ENCODE peak calls at places on chromosomes 7 and 10, in eight cellular contexts. One of them, this sample, is unnamed.

GRCh38 chr10:63206997-63207952 is 74.1 kb downstream of the NRBF2 start:
- DNase-seq in GM12892: no peak
- DNase-seq in NB4: no peak
- DNase-seq in transverse colon: no peak
- DNase-seq in A549: no peak
- DNase-seq in endothelial cell of umbilical vein: peak
- DNase-seq in uterus: peak
- DNase-seq in IMR-90: peak
- DNase-seq in this sample: no peak

GRCh38 chr10:122530177-122530576 is 30.4 kb upstream of the DMBT1 start:
- DNase-seq in GM12892: no peak
- DNase-seq in NB4: no peak
- DNase-seq in transverse colon: no peak
- DNase-seq in A549: no peak
- DNase-seq in endothelial cell of umbilical vein: peak
- DNase-seq in uterus: peak
- DNase-seq in IMR-90: no peak
- DNase-seq in this sample: no peak

GRCh38 chr7:23369695-23370404 is 70.7 kb downstream of the MALSU1 start:
- DNase-seq in GM12892: no peak
- DNase-seq in NB4: no peak
- DNase-seq in transverse colon: no peak
- DNase-seq in A549: no peak
- DNase-seq in endothelial cell of umbilical vein: no peak
- DNase-seq in uterus: no peak
- DNase-seq in IMR-90: no peak
- DNase-seq in this sample: no peak

GRCh38 chr7:100053201-100053600 is 3.6 kb downstream of the ZSCAN21 start:
- DNase-seq in GM12892: peak
- DNase-seq in NB4: peak
- DNase-seq in transverse colon: peak
- DNase-seq in A549: peak
- DNase-seq in endothelial cell of umbilical vein: peak
- DNase-seq in uterus: no peak
- DNase-seq in IMR-90: peak
- DNase-seq in this sample: peak

GRCh38 chr10:12505683-12506082 is 156.3 kb downstream of the CAMK1D start:
- DNase-seq in GM12892: no peak
- DNase-seq in NB4: no peak
- DNase-seq in transverse colon: no peak
- DNase-seq in A549: no peak
- DNase-seq in endothelial cell of umbilical vein: no peak
- DNase-seq in uterus: no peak
- DNase-seq in IMR-90: no peak
- DNase-seq in this sample: no peak

GRCh38 chr7:131898418-131898817 is 342.0 kb upstream of the PODXL start:
- DNase-seq in GM12892: no peak
- DNase-seq in NB4: peak
- DNase-seq in transverse colon: no peak
- DNase-seq in A549: no peak
- DNase-seq in endothelial cell of umbilical vein: no peak
- DNase-seq in uterus: no peak
- DNase-seq in IMR-90: no peak
- DNase-seq in this sample: no peak

GRCh38 chr10:124693801-124694416 is 50.3 kb downstream of the FAM53B start:
- DNase-seq in GM12892: no peak
- DNase-seq in NB4: no peak
- DNase-seq in transverse colon: no peak
- DNase-seq in A549: no peak
- DNase-seq in endothelial cell of umbilical vein: no peak
- DNase-seq in uterus: no peak
- DNase-seq in IMR-90: no peak
- DNase-seq in this sample: no peak

GRCh38 chr7:129845972-129846327 is 106.8 kb downstream of the UBE2H start:
- DNase-seq in GM12892: no peak
- DNase-seq in NB4: peak
- DNase-seq in transverse colon: no peak
- DNase-seq in A549: no peak
- DNase-seq in endothelial cell of umbilical vein: peak
- DNase-seq in uterus: no peak
- DNase-seq in IMR-90: peak
- DNase-seq in this sample: no peak

GRCh38 chr10:44949127-44949802 is 10.3 kb upstream of the RASSF4 start:
- DNase-seq in GM12892: no peak
- DNase-seq in NB4: no peak
- DNase-seq in transverse colon: no peak
- DNase-seq in A549: no peak
- DNase-seq in endothelial cell of umbilical vein: no peak
- DNase-seq in uterus: no peak
- DNase-seq in IMR-90: no peak
- DNase-seq in this sample: no peak

GRCh38 chr10:90484518-90484917 is 373.3 kb downstream of the HTR7 start:
- DNase-seq in GM12892: no peak
- DNase-seq in NB4: peak
- DNase-seq in transverse colon: no peak
- DNase-seq in A549: no peak
- DNase-seq in endothelial cell of umbilical vein: no peak
- DNase-seq in uterus: no peak
- DNase-seq in IMR-90: no peak
- DNase-seq in this sample: no peak

GRCh38 chr10:128511284-128511683 is 385.1 kb upstream of the MKI67 start:
- DNase-seq in GM12892: no peak
- DNase-seq in NB4: no peak
- DNase-seq in transverse colon: no peak
- DNase-seq in A549: no peak
- DNase-seq in endothelial cell of umbilical vein: no peak
- DNase-seq in uterus: no peak
- DNase-seq in IMR-90: no peak
- DNase-seq in this sample: no peak

DNA sequence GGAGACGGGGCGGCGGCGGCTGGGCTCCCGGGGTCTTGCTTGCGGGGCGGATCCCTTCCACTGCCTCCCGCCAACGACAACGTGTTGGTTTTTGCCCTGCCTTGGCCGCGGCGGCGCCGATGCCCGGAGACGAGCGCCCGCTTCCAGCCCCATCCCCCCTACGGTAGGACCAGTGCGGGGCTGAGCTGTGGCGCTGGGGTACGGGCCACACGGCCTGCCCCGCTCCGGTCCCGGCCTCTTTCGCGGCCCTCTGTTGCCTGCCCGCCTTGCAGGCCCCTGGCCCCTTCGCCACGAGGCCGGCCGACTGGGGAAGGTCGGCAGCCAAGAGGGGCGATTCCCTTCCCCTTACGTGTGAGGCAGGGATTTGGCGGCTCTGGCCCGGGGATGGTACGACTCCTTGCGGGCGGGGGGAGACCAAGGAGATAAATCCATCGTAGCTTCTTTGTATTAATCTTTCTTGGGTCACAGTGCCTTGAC is 488 bp downstream of the EIF4H start:
- DNase-seq in GM12892: peak
- DNase-seq in NB4: peak
- DNase-seq in transverse colon: peak
- DNase-seq in A549: peak
- DNase-seq in endothelial cell of umbilical vein: peak
- DNase-seq in uterus: peak
- DNase-seq in IMR-90: peak
- DNase-seq in this sample: peak
- TF ChIP-seq POLR2A in GM12892: no peak
- TF ChIP-seq POLR2A in NB4: no peak
- TF ChIP-seq POLR2A in transverse colon: no peak
- TF ChIP-seq POLR2A in A549: no peak
- TF ChIP-seq POLR2A in endothelial cell of umbilical vein: no peak
- TF ChIP-seq POLR2A in uterus: no peak
- TF ChIP-seq POLR2A in IMR-90: peak
- TF ChIP-seq POLR2A in this sample: no peak

GRCh38 chr10:4916086-4916716 is 47.0 kb upstream of the AKR1C1 start:
- DNase-seq in GM12892: no peak
- DNase-seq in NB4: no peak
- DNase-seq in transverse colon: no peak
- DNase-seq in A549: no peak
- DNase-seq in endothelial cell of umbilical vein: no peak
- DNase-seq in uterus: no peak
- DNase-seq in IMR-90: no peak
- DNase-seq in this sample: no peak
- TF ChIP-seq POLR2A in GM12892: no peak
- TF ChIP-seq POLR2A in NB4: no peak
- TF ChIP-seq POLR2A in transverse colon: no peak
- TF ChIP-seq POLR2A in A549: no peak
- TF ChIP-seq POLR2A in endothelial cell of umbilical vein: no peak
- TF ChIP-seq POLR2A in uterus: no peak
- TF ChIP-seq POLR2A in IMR-90: no peak
- TF ChIP-seq POLR2A in this sample: no peak

GRCh38 chr7:24978837-24979469 is 1.0 kb downstream of the OSBPL3 start:
- DNase-seq in GM12892: no peak
- DNase-seq in NB4: no peak
- DNase-seq in transverse colon: peak
- DNase-seq in A549: no peak
- DNase-seq in endothelial cell of umbilical vein: no peak
- DNase-seq in uterus: no peak
- DNase-seq in IMR-90: no peak
- DNase-seq in this sample: no peak

GRCh38 chr7:24981544-24981951 is 1.6 kb upstream of the OSBPL3 start:
- DNase-seq in GM12892: no peak
- DNase-seq in NB4: peak
- DNase-seq in transverse colon: peak
- DNase-seq in A549: peak
- DNase-seq in endothelial cell of umbilical vein: peak
- DNase-seq in uterus: peak
- DNase-seq in IMR-90: peak
- DNase-seq in this sample: peak

GRCh38 chr7:24979470-24979862 is 512 bp downstream of the OSBPL3 start:
- DNase-seq in GM12892: peak
- DNase-seq in NB4: peak
- DNase-seq in transverse colon: peak
- DNase-seq in A549: peak
- DNase-seq in endothelial cell of umbilical vein: peak
- DNase-seq in uterus: peak
- DNase-seq in IMR-90: peak
- DNase-seq in this sample: peak

GRCh38 chr7:24980695-24981543 is 941 bp upstream of the OSBPL3 start:
- DNase-seq in GM12892: peak
- DNase-seq in NB4: no peak
- DNase-seq in transverse colon: peak
- DNase-seq in A549: peak
- DNase-seq in endothelial cell of umbilical vein: peak
- DNase-seq in uterus: peak
- DNase-seq in IMR-90: peak
- DNase-seq in this sample: no peak

GRCh38 chr7:24979863-24980694 is at the start of gene OSBPL3:
- DNase-seq in GM12892: peak
- DNase-seq in NB4: peak
- DNase-seq in transverse colon: peak
- DNase-seq in A549: peak
- DNase-seq in endothelial cell of umbilical vein: peak
- DNase-seq in uterus: peak
- DNase-seq in IMR-90: peak
- DNase-seq in this sample: peak
- TF ChIP-seq POLR2A in GM12892: peak
- TF ChIP-seq POLR2A in NB4: peak
- TF ChIP-seq POLR2A in transverse colon: peak
- TF ChIP-seq POLR2A in A549: peak
- TF ChIP-seq POLR2A in endothelial cell of umbilical vein: peak
- TF ChIP-seq POLR2A in uterus: peak
- TF ChIP-seq POLR2A in IMR-90: peak
- TF ChIP-seq POLR2A in this sample: peak

GRCh38 chr10:73785221-73785720 is at the start of gene ZSWIM8:
- DNase-seq in GM12892: peak
- DNase-seq in NB4: peak
- DNase-seq in transverse colon: peak
- DNase-seq in A549: peak
- DNase-seq in endothelial cell of umbilical vein: peak
- DNase-seq in uterus: peak
- DNase-seq in IMR-90: peak
- DNase-seq in this sample: peak
- TF ChIP-seq POLR2A in GM12892: peak
- TF ChIP-seq POLR2A in NB4: peak
- TF ChIP-seq POLR2A in transverse colon: peak
- TF ChIP-seq POLR2A in A549: peak
- TF ChIP-seq POLR2A in endothelial cell of umbilical vein: peak
- TF ChIP-seq POLR2A in uterus: peak
- TF ChIP-seq POLR2A in IMR-90: peak
- TF ChIP-seq POLR2A in this sample: peak

GRCh38 chr7:117186218-117186617 is 136.6 kb downstream of the WNT2 start:
- DNase-seq in GM12892: no peak
- DNase-seq in NB4: no peak
- DNase-seq in transverse colon: no peak
- DNase-seq in A549: no peak
- DNase-seq in endothelial cell of umbilical vein: no peak
- DNase-seq in uterus: no peak
- DNase-seq in IMR-90: peak
- DNase-seq in this sample: peak

GRCh38 chr7:117185124-117185523 is 137.7 kb downstream of the WNT2 start:
- DNase-seq in GM12892: no peak
- DNase-seq in NB4: no peak
- DNase-seq in transverse colon: no peak
- DNase-seq in A549: no peak
- DNase-seq in endothelial cell of umbilical vein: no peak
- DNase-seq in uterus: no peak
- DNase-seq in IMR-90: no peak
- DNase-seq in this sample: no peak

GRCh38 chr7:117184367-117184766 is 138.5 kb downstream of the WNT2 start:
- DNase-seq in GM12892: no peak
- DNase-seq in NB4: no peak
- DNase-seq in transverse colon: no peak
- DNase-seq in A549: no peak
- DNase-seq in endothelial cell of umbilical vein: peak
- DNase-seq in uterus: no peak
- DNase-seq in IMR-90: no peak
- DNase-seq in this sample: no peak

GRCh38 chr7:117188949-117189348 is 133.9 kb downstream of the WNT2 start:
- DNase-seq in GM12892: no peak
- DNase-seq in NB4: no peak
- DNase-seq in transverse colon: no peak
- DNase-seq in A549: no peak
- DNase-seq in endothelial cell of umbilical vein: no peak
- DNase-seq in uterus: no peak
- DNase-seq in IMR-90: peak
- DNase-seq in this sample: no peak

GRCh38 chr7:117186631-117187030 is 136.2 kb downstream of the WNT2 start:
- DNase-seq in GM12892: no peak
- DNase-seq in NB4: no peak
- DNase-seq in transverse colon: no peak
- DNase-seq in A549: no peak
- DNase-seq in endothelial cell of umbilical vein: no peak
- DNase-seq in uterus: no peak
- DNase-seq in IMR-90: no peak
- DNase-seq in this sample: no peak
- TF ChIP-seq POLR2A in GM12892: no peak
- TF ChIP-seq POLR2A in NB4: no peak
- TF ChIP-seq POLR2A in transverse colon: no peak
- TF ChIP-seq POLR2A in A549: no peak
- TF ChIP-seq POLR2A in endothelial cell of umbilical vein: no peak
- TF ChIP-seq POLR2A in uterus: no peak
- TF ChIP-seq POLR2A in IMR-90: no peak
- TF ChIP-seq POLR2A in this sample: no peak

GRCh38 chr10:121355161-121355560 is 243.1 kb downstream of the FGFR2 start:
- DNase-seq in GM12892: no peak
- DNase-seq in NB4: no peak
- DNase-seq in transverse colon: no peak
- DNase-seq in A549: no peak
- DNase-seq in endothelial cell of umbilical vein: no peak
- DNase-seq in uterus: no peak
- DNase-seq in IMR-90: no peak
- DNase-seq in this sample: no peak
- TF ChIP-seq POLR2A in GM12892: no peak
- TF ChIP-seq POLR2A in NB4: no peak
- TF ChIP-seq POLR2A in transverse colon: no peak
- TF ChIP-seq POLR2A in A549: no peak
- TF ChIP-seq POLR2A in endothelial cell of umbilical vein: no peak
- TF ChIP-seq POLR2A in uterus: no peak
- TF ChIP-seq POLR2A in IMR-90: no peak
- TF ChIP-seq POLR2A in this sample: no peak

GRCh38 chr10:101353692-101354583 is at the start of gene BTRC:
- DNase-seq in GM12892: peak
- DNase-seq in NB4: peak
- DNase-seq in transverse colon: peak
- DNase-seq in A549: peak
- DNase-seq in endothelial cell of umbilical vein: peak
- DNase-seq in uterus: peak
- DNase-seq in IMR-90: peak
- DNase-seq in this sample: peak
- TF ChIP-seq POLR2A in GM12892: peak
- TF ChIP-seq POLR2A in NB4: peak
- TF ChIP-seq POLR2A in transverse colon: peak
- TF ChIP-seq POLR2A in A549: peak
- TF ChIP-seq POLR2A in endothelial cell of umbilical vein: peak
- TF ChIP-seq POLR2A in uterus: peak
- TF ChIP-seq POLR2A in IMR-90: peak
- TF ChIP-seq POLR2A in this sample: peak